ENCODE peak calls at places on chromosomes 16 and 17, in four cellular contexts. C, V, R and M are unnamed samples.

GRCh38 chr16:89135166-89135565 is 36.4 kb upstream of the CDH15 start:
- DNase-seq in C (no peak), V (no peak), R (no peak), M (no peak)

GRCh38 chr16:50329446-50330189 is 39.2 kb downstream of the BRD7 start:
- DNase-seq in C (no peak), V (no peak), R (peak; percentile 63), M (no peak)

GRCh38 chr16:65154321-65154720 is 32.5 kb upstream of the CDH11 start:
- DNase-seq in C (no peak), V (no peak), R (no peak), M (no peak)

GRCh38 chr17:75153854-75154194 is 488 bp downstream of the JPT1 start:
- DNase-seq in C (peak; percentile 51), V (no peak), R (no peak), M (no peak)

GRCh38 chr17:66976781-66977201 is 12.3 kb downstream of the CACNG4 start:
- DNase-seq in C (no peak), V (no peak), R (no peak), M (no peak)

GRCh38 chr16:11308493-11309283 is 27.6 kb upstream of the PRM1 start:
- DNase-seq in C (no peak), V (peak; percentile 81), R (peak; percentile 87), M (no peak)

GRCh38 chr16:48099455-48099854 is 56.3 kb downstream of the ABCC12 start:
- DNase-seq in C (peak; percentile 33), V (no peak), R (no peak), M (peak; percentile 31)

GRCh38 chr16:59042296-59042695 is 308.2 kb upstream of the GOT2 start:
- DNase-seq in C (no peak), V (no peak), R (no peak), M (no peak)

GRCh38 chr16:56401482-56401881 is 23.9 kb downstream of the AMFR start:
- DNase-seq in C (peak; percentile 23), V (no peak), R (peak; percentile 42), M (peak; percentile 53)

GRCh38 chr16:425740-426114 is 278 bp downstream of the RAB11FIP3 start:
- DNase-seq in C (no peak), V (no peak), R (no peak), M (peak; percentile 28)

GRCh38 chr16:72198641-72199250 is 26.8 kb upstream of the PMFBP1 start:
- DNase-seq in C (no peak), V (no peak), R (no peak), M (no peak)

GRCh38 chr17:40345161-40346034 is 19.1 kb downstream of the GJD3 start:
- DNase-seq in C (peak; percentile 84), V (no peak), R (peak; percentile 84), M (no peak)

GRCh38 chr17:64941045-64941444 is 21.8 kb upstream of the LRRC37A3 start:
- DNase-seq in C (no peak), V (no peak), R (no peak), M (no peak)

GRCh38 chr17:64941761-64942160 is 22.5 kb upstream of the LRRC37A3 start:
- DNase-seq in C (no peak), V (no peak), R (no peak), M (no peak)

GRCh38 chr17:64940055-64940454 is 20.8 kb upstream of the LRRC37A3 start:
- DNase-seq in C (no peak), V (no peak), R (no peak), M (no peak)

GRCh38 chr17:64938290-64938689 is 19.0 kb upstream of the LRRC37A3 start:
- DNase-seq in C (no peak), V (no peak), R (no peak), M (no peak)

GRCh38 chr17:64938925-64939474 is 19.7 kb upstream of the LRRC37A3 start:
- DNase-seq in C (peak; percentile 82), V (no peak), R (peak; percentile 58), M (peak; percentile 68)
- TF ChIP-seq FOXK2 in C (no peak), V (no peak), R (no peak), M (no peak)

GRCh38 chr17:79843475-79843916 is 4.3 kb upstream of the CBX4 start:
- DNase-seq in C (no peak), V (no peak), R (no peak), M (no peak)
- TF ChIP-seq FOXK2 in C (no peak), V (no peak), R (no peak), M (no peak)

GRCh38 chr16:35188288-35189155 is 1729.1 kb downstream of the TP53TG3F start:
- DNase-seq in C (peak; percentile 7), V (no peak), R (peak; percentile 12), M (no peak)
- TF ChIP-seq FOXK2 in C (no peak), V (no peak), R (no peak), M (no peak)

DNA sequence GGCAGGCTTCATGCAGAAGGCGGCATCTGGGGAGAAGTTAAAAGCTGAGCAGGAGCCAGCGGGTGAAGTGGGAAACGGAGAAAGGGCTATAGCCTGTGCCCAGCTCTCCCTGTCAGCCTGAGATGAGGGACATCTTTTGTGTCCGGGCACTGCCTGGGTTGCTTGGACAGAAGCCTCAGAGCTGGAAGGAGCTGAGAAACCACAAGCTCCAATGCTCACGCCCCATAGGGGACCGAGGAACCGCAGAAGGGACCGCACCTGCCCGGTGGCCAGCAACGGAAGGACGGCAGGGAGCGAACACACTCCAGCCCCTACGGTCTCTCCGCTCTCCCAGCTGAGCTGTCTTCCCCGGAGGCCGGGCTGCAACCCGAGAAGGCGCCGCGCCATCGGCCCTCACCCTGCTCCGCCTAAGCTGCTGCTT is 175.8 kb downstream of the NPIPB11 start:
- DNase-seq in C (no peak), V (no peak), R (no peak), M (no peak)
- TF ChIP-seq FOXK2 in C (no peak), V (no peak), R (no peak), M (no peak)